ENCODE peak calls at places on chromosomes 5 and 9, in four cellular contexts. B is fibroblast of mammary gland, E is OCI-LY7, U is cardiac fibroblast. I is an unnamed sample.

GRCh38 chr9:4490705-4491620 is 695 bp downstream of the SLC1A1 start:
- DNase-seq in B (no peak), E (no peak), U (no peak), I (peak; percentile 16)

GRCh38 chr5:180658774-180659564 is 9.6 kb upstream of the FLT4 start:
- DNase-seq in B (no peak), E (no peak), U (no peak), I (no peak)

GRCh38 chr5:127870914-127871313 is 167.7 kb downstream of the CCDC192 start:
- DNase-seq in B (no peak), E (no peak), U (peak; percentile 83), I (no peak)

GRCh38 chr5:146467729-146468128 is 20.6 kb downstream of the TCERG1 start:
- DNase-seq in B (no peak), E (no peak), U (no peak), I (no peak)

GRCh38 chr9:112093875-112094227 is 81.2 kb downstream of the SUSD1 start:
- DNase-seq in B (no peak), E (no peak), U (no peak), I (no peak)

GRCh38 chr5:72498284-72498683 is 8.9 kb downstream of the ZNF366 start:
- DNase-seq in B (peak; percentile 45), E (no peak), U (peak; percentile 63), I (peak; percentile 63)

GRCh38 chr5:145943674-145944121 is 7.3 kb downstream of the SH3RF2 start:
- DNase-seq in B (peak; percentile 49), E (no peak), U (peak; percentile 57), I (no peak)

GRCh38 chr5:51696122-51696521 is 312.9 kb downstream of the ISL1 start:
- DNase-seq in B (no peak), E (no peak), U (no peak), I (no peak)

GRCh38 chr9:83474631-83475030 is 63.6 kb downstream of the FRMD3 start:
- DNase-seq in B (no peak), E (no peak), U (no peak), I (no peak)

GRCh38 chr9:14322211-14323082 is 8.5 kb upstream of the NFIB start:
- DNase-seq in B (peak; percentile 83), E (peak; percentile 94), U (peak; percentile 98), I (peak; percentile 90)

GRCh38 chr9:91211919-91212318 is 149.8 kb downstream of the AUH start:
- DNase-seq in B (no peak), E (no peak), U (no peak), I (no peak)

GRCh38 chr5:52705720-52706119 is 82.0 kb upstream of the ITGA1 start:
- DNase-seq in B (peak; percentile 36), E (no peak), U (no peak), I (peak; percentile 49)

GRCh38 chr9:76302543-76302942 is 91.7 kb downstream of the RFK start:
- DNase-seq in B (no peak), E (no peak), U (no peak), I (no peak)

GRCh38 chr5:80125962-80126480 is 90.9 kb downstream of the THBS4 start:
- DNase-seq in B (peak; percentile 92), E (peak; percentile 27), U (peak; percentile 47), I (peak; percentile 59)

GRCh38 chr5:38413696-38414095 is 142.8 kb downstream of the LIFR start:
- DNase-seq in B (no peak), E (no peak), U (no peak), I (no peak)

GRCh38 chr9:110426052-110426709 is 88.5 kb upstream of the TXNDC8 start:
- DNase-seq in B (peak; percentile 48), E (no peak), U (peak; percentile 35), I (peak; percentile 32)

GRCh38 chr9:107093365-107094060 is 189.6 kb upstream of the RAD23B start:
- DNase-seq in B (no peak), E (no peak), U (no peak), I (no peak)

GRCh38 chr5:101278011-101278687 is 375.1 kb upstream of the ST8SIA4 start:
- DNase-seq in B (peak; percentile 54), E (no peak), U (no peak), I (peak; percentile 10)

GRCh38 chr9:88258587-88258986 is 120.3 kb upstream of the SPATA31C2 start:
- DNase-seq in B (peak; percentile 17), E (no peak), U (peak; percentile 52), I (peak; percentile 28)

GRCh38 chr5:96973561-96974401 is 37.9 kb downstream of the LNPEP start:
- DNase-seq in B (no peak), E (peak; percentile 18), U (no peak), I (no peak)

GRCh38 chr9:21688108-21689102 is 114.0 kb upstream of the MTAP start:
- DNase-seq in B (peak; percentile 98), E (no peak), U (peak; percentile 82), I (peak; percentile 13)

GRCh38 chr9:92759990-92760893 is 4.4 kb downstream of the BICD2 start:
- DNase-seq in B (no peak), E (no peak), U (no peak), I (no peak)

GRCh38 chr5:98541641-98542040 is 231.8 kb upstream of the RGMB start:
- DNase-seq in B (no peak), E (no peak), U (no peak), I (no peak)

GRCh38 chr9:30289435-30289834 is 2095.0 kb upstream of the ACO1 start:
- DNase-seq in B (no peak), E (no peak), U (no peak), I (no peak)

DNA sequence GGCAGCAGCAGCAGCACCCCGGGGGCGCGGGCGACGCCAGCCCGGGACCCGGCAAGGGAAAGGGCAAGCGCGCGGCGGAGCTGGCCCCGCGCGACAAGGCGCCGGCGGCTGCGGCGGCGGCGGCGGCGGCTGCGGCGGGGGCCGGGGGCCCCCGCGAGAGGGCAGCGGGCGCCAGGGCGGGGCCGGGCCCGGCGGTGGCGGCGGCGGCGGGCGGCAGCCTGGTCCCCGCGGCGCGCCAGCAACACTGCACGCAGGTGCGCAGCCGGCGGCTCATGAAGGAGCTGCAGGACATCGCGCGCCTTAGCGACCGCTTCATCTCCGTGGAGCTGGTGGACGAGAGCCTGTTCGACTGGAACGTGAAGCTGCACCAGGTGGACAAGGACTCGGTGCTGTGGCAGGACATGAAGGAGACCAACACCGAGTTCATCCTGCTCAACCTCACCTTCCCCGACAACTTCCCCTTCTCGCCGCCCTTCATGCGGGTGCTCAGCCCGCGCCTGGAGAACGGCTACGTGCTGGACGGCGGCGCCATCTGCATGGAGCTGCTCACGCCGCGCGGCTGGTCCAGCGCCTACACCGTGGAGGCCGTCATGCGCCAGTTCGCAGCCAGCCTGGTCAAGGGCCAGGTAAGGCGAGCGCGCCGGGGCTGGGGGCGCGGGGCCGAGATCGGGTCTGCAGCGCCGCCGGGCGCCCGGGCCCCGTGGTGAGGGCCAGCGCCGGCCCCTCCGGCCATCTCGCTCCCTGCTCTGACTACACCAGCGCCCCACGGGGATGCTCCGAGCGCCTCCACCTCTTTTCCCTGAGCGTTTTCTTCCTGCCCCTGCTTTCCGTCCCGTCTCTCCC is at the start of gene UBE2QL1:
- DNase-seq in B (no peak), E (no peak), U (peak; percentile 0), I (peak; percentile 1)
- H3K4me3 ChIP-seq in B (no peak within 1 kb of the TSS), E (no peak within 1 kb of the TSS), U (no peak within 1 kb of the TSS), I (peak within 1 kb of the TSS; percentile 37)

DNA sequence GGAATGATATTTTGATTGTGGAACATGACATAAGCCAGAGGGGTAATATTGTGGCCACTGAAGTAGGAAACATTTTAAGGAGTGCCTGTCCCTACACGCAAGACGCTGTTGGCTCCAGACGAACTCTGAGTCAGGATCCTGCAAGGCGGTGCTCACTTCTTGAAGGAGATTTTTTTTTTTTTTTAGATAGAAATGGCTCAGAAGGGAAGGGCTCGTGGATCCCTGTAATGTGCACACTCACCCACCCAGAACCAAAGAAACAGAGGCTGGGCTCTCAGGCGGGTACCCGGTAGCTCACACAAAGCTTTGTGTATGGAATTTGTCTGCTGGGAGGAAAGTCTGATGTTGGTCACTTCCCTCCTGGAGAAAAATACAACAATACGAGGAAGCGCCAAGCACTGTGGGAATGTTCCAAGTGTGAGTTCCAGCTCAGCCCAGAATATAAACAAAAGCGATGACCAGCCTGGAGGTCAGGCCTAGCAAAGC is 25.7 kb downstream of the RAPGEF1 start:
- DNase-seq in B (peak; percentile 92), E (no peak), U (peak; percentile 91), I (peak; percentile 97)
- H3K4me3 ChIP-seq in B (peak overlapping the region; percentile 15), E (no peak overlapping the region), U (no peak overlapping the region), I (peak overlapping the region; percentile 33)

GRCh38 chr9:137136926-137137607 is 1.9 kb upstream of the GRIN1 start:
- DNase-seq in B (no peak), E (no peak), U (no peak), I (no peak)

GRCh38 chr9:137140151-137141012 is 1.4 kb downstream of the GRIN1 start:
- DNase-seq in B (no peak), E (no peak), U (no peak), I (no peak)

GRCh38 chr9:137138058-137138697 is 776 bp upstream of the GRIN1 start:
- DNase-seq in B (no peak), E (peak; percentile 67), U (no peak), I (no peak)

GRCh38 chr9:137139468-137140150 is 655 bp downstream of the GRIN1 start:
- DNase-seq in B (no peak), E (no peak), U (no peak), I (no peak)

DNA sequence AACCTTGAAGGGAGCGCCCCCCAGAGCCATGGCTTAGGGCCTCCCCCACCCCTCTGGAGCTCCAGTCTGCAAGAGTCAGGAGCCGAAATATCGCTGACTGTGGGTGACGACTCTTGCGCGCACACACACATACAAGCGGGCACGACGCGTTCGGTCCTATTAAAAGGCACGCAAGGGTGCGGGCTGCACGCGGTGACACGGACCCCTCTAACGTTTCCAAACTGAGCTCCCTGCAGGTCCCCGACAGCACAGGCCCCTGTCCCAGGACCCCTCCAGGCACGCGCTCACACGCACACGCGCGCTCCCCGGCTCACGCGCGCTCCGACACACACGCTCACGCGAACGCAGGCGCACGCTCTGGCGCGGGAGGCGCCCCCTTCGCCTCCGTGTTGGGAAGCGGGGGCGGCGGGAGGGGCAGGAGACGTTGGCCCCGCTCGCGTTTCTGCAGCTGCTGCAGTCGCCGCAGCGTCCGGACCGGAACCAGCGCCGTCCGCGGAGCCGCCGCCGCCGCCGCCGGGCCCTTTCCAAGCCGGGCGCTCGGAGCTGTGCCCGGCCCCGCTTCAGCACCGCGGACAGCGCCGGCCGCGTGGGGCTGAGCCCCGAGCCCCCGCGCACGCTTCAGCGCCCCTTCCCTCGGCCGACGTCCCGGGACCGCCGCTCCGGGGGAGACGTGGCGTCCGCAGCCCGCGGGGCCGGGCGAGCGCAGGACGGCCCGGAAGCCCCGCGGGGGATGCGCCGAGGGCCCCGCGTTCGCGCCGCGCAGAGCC is at the start of gene GRIN1:
- DNase-seq in B (no peak), E (no peak), U (peak; percentile 32), I (peak; percentile 28)
- H3K4me3 ChIP-seq in B (no peak within 1 kb of the TSS), E (no peak within 1 kb of the TSS), U (no peak within 1 kb of the TSS), I (no peak within 1 kb of the TSS)

DNA sequence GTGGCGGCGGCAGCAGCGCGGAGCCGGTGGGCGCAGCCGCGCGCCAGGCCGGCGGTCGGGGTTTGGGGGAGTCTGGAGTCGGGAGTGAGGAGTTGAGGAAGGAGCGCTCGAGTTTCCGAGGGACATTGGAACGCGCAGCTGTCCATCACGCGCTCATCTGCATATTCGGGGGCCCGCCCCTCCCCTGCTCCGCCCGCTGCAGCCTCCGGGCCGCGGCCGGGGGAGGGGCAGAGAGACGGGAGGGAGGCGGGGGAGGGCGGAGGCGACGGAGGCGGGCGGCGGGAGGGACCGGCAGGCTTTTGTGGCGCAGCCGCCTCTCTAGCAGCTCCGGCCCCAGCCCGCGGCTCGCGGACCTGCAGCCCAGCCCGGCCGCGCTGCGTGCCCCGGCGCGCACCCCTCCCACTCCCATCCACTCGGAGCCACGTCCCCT is at the start of gene IRX2:
- DNase-seq in B (peak; percentile 95), E (no peak), U (peak; percentile 77), I (no peak)
- H3K4me3 ChIP-seq in B (peak within 1 kb of the TSS; percentile 62), E (no peak within 1 kb of the TSS), U (peak within 1 kb of the TSS; percentile 29), I (peak within 1 kb of the TSS; percentile 90)

I was measured in mesenchymal stem cell.